ENCODE peak calls at places on chromosomes 2 and 18, in seven cellular contexts. One of them, this sample, is unnamed.

GRCh38 chr18:57347784-57348183 is 4.6 kb upstream of the ST8SIA3 start:
- DNase-seq in mesendoderm: no peak
- DNase-seq in IMR-90: no peak
- DNase-seq in neuronal stem cell: no peak
- DNase-seq in mesenchymal stem cell: no peak
- DNase-seq in H1: no peak
- DNase-seq in trophoblast cell: no peak
- DNase-seq in this sample: no peak

GRCh38 chr2:44168684-44169154 is at the start of gene PPM1B:
- DNase-seq in mesendoderm: no peak
- DNase-seq in IMR-90: no peak
- DNase-seq in neuronal stem cell: no peak
- DNase-seq in mesenchymal stem cell: no peak
- DNase-seq in H1: peak; percentile 99
- DNase-seq in trophoblast cell: no peak
- DNase-seq in this sample: no peak

GRCh38 chr2:230797515-230798495 is 66.9 kb upstream of the ITM2C start:
- DNase-seq in mesendoderm: no peak
- DNase-seq in IMR-90: peak; percentile 87
- DNase-seq in neuronal stem cell: no peak
- DNase-seq in mesenchymal stem cell: peak; percentile 54
- DNase-seq in H1: no peak
- DNase-seq in trophoblast cell: peak; percentile 30
- DNase-seq in this sample: no peak

GRCh38 chr2:128745946-128746345 is 427.3 kb upstream of the HS6ST1 start:
- DNase-seq in mesendoderm: no peak
- DNase-seq in IMR-90: no peak
- DNase-seq in neuronal stem cell: no peak
- DNase-seq in mesenchymal stem cell: no peak
- DNase-seq in H1: no peak
- DNase-seq in trophoblast cell: no peak
- DNase-seq in this sample: no peak

GRCh38 chr2:49044680-49045079 is 109.6 kb downstream of the FSHR start:
- DNase-seq in mesendoderm: peak; percentile 68
- DNase-seq in IMR-90: no peak
- DNase-seq in neuronal stem cell: peak; percentile 32
- DNase-seq in mesenchymal stem cell: peak; percentile 5
- DNase-seq in H1: no peak
- DNase-seq in trophoblast cell: no peak
- DNase-seq in this sample: no peak

GRCh38 chr2:69677914-69678313 is 34.4 kb upstream of the AAK1 start:
- DNase-seq in mesendoderm: no peak
- DNase-seq in IMR-90: no peak
- DNase-seq in neuronal stem cell: no peak
- DNase-seq in mesenchymal stem cell: no peak
- DNase-seq in H1: no peak
- DNase-seq in trophoblast cell: no peak
- DNase-seq in this sample: no peak

GRCh38 chr2:215794829-215795546 is 218.4 kb downstream of the MREG start:
- DNase-seq in mesendoderm: peak; percentile 91
- DNase-seq in IMR-90: no peak
- DNase-seq in neuronal stem cell: no peak
- DNase-seq in mesenchymal stem cell: peak; percentile 57
- DNase-seq in H1: peak; percentile 27
- DNase-seq in trophoblast cell: no peak
- DNase-seq in this sample: peak; percentile 64

GRCh38 chr2:67456441-67456840 is 59.3 kb downstream of the ETAA1 start:
- DNase-seq in mesendoderm: no peak
- DNase-seq in IMR-90: no peak
- DNase-seq in neuronal stem cell: no peak
- DNase-seq in mesenchymal stem cell: no peak
- DNase-seq in H1: no peak
- DNase-seq in trophoblast cell: no peak
- DNase-seq in this sample: no peak

GRCh38 chr18:7273301-7273911 is 42.5 kb downstream of the LRRC30 start:
- DNase-seq in mesendoderm: peak; percentile 65
- DNase-seq in IMR-90: peak; percentile 28
- DNase-seq in neuronal stem cell: no peak
- DNase-seq in mesenchymal stem cell: peak; percentile 74
- DNase-seq in H1: no peak
- DNase-seq in trophoblast cell: peak; percentile 26
- DNase-seq in this sample: no peak

GRCh38 chr2:238286551-238286950 is 1.9 kb downstream of the PER2 start:
- DNase-seq in mesendoderm: no peak
- DNase-seq in IMR-90: peak; percentile 86
- DNase-seq in neuronal stem cell: no peak
- DNase-seq in mesenchymal stem cell: peak; percentile 93
- DNase-seq in H1: no peak
- DNase-seq in trophoblast cell: peak; percentile 89
- DNase-seq in this sample: no peak

GRCh38 chr18:5628512-5629255 is 84.9 kb upstream of the EPB41L3 start:
- DNase-seq in mesendoderm: peak; percentile 66
- DNase-seq in IMR-90: peak; percentile 17
- DNase-seq in neuronal stem cell: peak; percentile 42
- DNase-seq in mesenchymal stem cell: peak; percentile 7
- DNase-seq in H1: no peak
- DNase-seq in trophoblast cell: peak; percentile 96
- DNase-seq in this sample: no peak

GRCh38 chr18:78634061-78634696 is 345.4 kb upstream of the SALL3 start:
- DNase-seq in mesendoderm: no peak
- DNase-seq in IMR-90: no peak
- DNase-seq in neuronal stem cell: no peak
- DNase-seq in mesenchymal stem cell: no peak
- DNase-seq in H1: no peak
- DNase-seq in trophoblast cell: no peak
- DNase-seq in this sample: no peak

GRCh38 chr2:58336416-58336815 is 95.3 kb upstream of the FANCL start:
- DNase-seq in mesendoderm: peak; percentile 20
- DNase-seq in IMR-90: no peak
- DNase-seq in neuronal stem cell: no peak
- DNase-seq in mesenchymal stem cell: no peak
- DNase-seq in H1: no peak
- DNase-seq in trophoblast cell: no peak
- DNase-seq in this sample: no peak

GRCh38 chr2:200418399-200418798 is 91.5 kb downstream of the KCTD18 start:
- DNase-seq in mesendoderm: no peak
- DNase-seq in IMR-90: no peak
- DNase-seq in neuronal stem cell: no peak
- DNase-seq in mesenchymal stem cell: no peak
- DNase-seq in H1: no peak
- DNase-seq in trophoblast cell: no peak
- DNase-seq in this sample: no peak

GRCh38 chr18:62399781-62400308 is 74.7 kb downstream of the TNFRSF11A start:
- DNase-seq in mesendoderm: peak; percentile 73
- DNase-seq in IMR-90: no peak
- DNase-seq in neuronal stem cell: no peak
- DNase-seq in mesenchymal stem cell: peak; percentile 10
- DNase-seq in H1: no peak
- DNase-seq in trophoblast cell: no peak
- DNase-seq in this sample: peak; percentile 61

GRCh38 chr2:109516445-109517117 is 97.2 kb downstream of the SEPTIN10 start:
- DNase-seq in mesendoderm: peak; percentile 83
- DNase-seq in IMR-90: peak; percentile 23
- DNase-seq in neuronal stem cell: peak; percentile 54
- DNase-seq in mesenchymal stem cell: peak; percentile 68
- DNase-seq in H1: peak; percentile 60
- DNase-seq in trophoblast cell: peak; percentile 64
- DNase-seq in this sample: peak; percentile 90

GRCh38 chr2:80499095-80499494 is 194.5 kb upstream of the LRRTM1 start:
- DNase-seq in mesendoderm: peak; percentile 18
- DNase-seq in IMR-90: peak; percentile 65
- DNase-seq in neuronal stem cell: no peak
- DNase-seq in mesenchymal stem cell: peak; percentile 48
- DNase-seq in H1: no peak
- DNase-seq in trophoblast cell: peak; percentile 44
- DNase-seq in this sample: no peak

GRCh38 chr18:21300035-21300434 is 58.0 kb downstream of the GREB1L start:
- DNase-seq in mesendoderm: no peak
- DNase-seq in IMR-90: no peak
- DNase-seq in neuronal stem cell: no peak
- DNase-seq in mesenchymal stem cell: no peak
- DNase-seq in H1: no peak
- DNase-seq in trophoblast cell: no peak
- DNase-seq in this sample: no peak
- H3K18ac ChIP-seq in mesendoderm: no peak overlapping the region
- H3K18ac ChIP-seq in IMR-90: no peak overlapping the region
- H3K18ac ChIP-seq in neuronal stem cell: no peak overlapping the region
- H3K18ac ChIP-seq in mesenchymal stem cell: no peak overlapping the region
- H3K18ac ChIP-seq in H1: no peak overlapping the region
- H3K18ac ChIP-seq in trophoblast cell: no peak overlapping the region
- H3K18ac ChIP-seq in this sample: no peak overlapping the region

GRCh38 chr18:75658330-75658729 is 230.8 kb upstream of the SMIM21 start:
- DNase-seq in mesendoderm: no peak
- DNase-seq in IMR-90: no peak
- DNase-seq in neuronal stem cell: no peak
- DNase-seq in mesenchymal stem cell: no peak
- DNase-seq in H1: no peak
- DNase-seq in trophoblast cell: no peak
- DNase-seq in this sample: no peak
- H2AK5ac ChIP-seq in mesendoderm: no peak overlapping the region
- H2AK5ac ChIP-seq in IMR-90: no peak overlapping the region
- H2AK5ac ChIP-seq in neuronal stem cell: no peak overlapping the region
- H2AK5ac ChIP-seq in mesenchymal stem cell: no peak overlapping the region
- H2AK5ac ChIP-seq in H1: no peak overlapping the region
- H2AK5ac ChIP-seq in trophoblast cell: no peak overlapping the region
- H2AK5ac ChIP-seq in this sample: no peak overlapping the region

DNA sequence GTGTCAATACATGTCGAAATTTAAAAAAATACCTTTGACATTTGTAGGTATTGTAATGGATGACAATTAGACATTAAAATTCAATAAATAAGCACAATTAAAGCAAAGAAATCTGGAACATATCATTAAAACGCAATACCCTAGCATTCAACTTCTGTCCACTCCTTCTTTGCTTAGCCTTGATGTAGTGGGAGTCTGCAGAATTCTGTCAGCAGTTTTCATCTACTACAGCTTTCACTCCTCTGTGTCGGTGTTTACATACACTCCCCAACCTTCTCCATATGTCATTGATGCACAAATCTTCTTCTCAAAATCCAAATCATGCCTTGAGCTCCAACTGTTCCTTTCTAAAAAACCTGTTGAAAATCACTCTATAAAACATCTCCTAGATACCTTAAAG is 1380.6 kb downstream of the DSC3 start:
- DNase-seq in mesendoderm: no peak
- DNase-seq in IMR-90: no peak
- DNase-seq in neuronal stem cell: no peak
- DNase-seq in mesenchymal stem cell: no peak
- DNase-seq in H1: no peak
- DNase-seq in trophoblast cell: no peak
- DNase-seq in this sample: no peak
- H3K4me2 ChIP-seq in mesendoderm: no peak overlapping the region
- H3K4me2 ChIP-seq in IMR-90: no peak overlapping the region
- H3K4me2 ChIP-seq in neuronal stem cell: no peak overlapping the region
- H3K4me2 ChIP-seq in mesenchymal stem cell: no peak overlapping the region
- H3K4me2 ChIP-seq in H1: no peak overlapping the region
- H3K4me2 ChIP-seq in trophoblast cell: no peak overlapping the region
- H3K4me2 ChIP-seq in this sample: no peak overlapping the region

GRCh38 chr2:54419386-54419785 is 36.7 kb upstream of the SPTBN1 start:
- DNase-seq in mesendoderm: no peak
- DNase-seq in IMR-90: no peak
- DNase-seq in neuronal stem cell: no peak
- DNase-seq in mesenchymal stem cell: no peak
- DNase-seq in H1: no peak
- DNase-seq in trophoblast cell: no peak
- DNase-seq in this sample: no peak
- H3K18ac ChIP-seq in mesendoderm: no peak overlapping the region
- H3K18ac ChIP-seq in IMR-90: no peak overlapping the region
- H3K18ac ChIP-seq in neuronal stem cell: no peak overlapping the region
- H3K18ac ChIP-seq in mesenchymal stem cell: no peak overlapping the region
- H3K18ac ChIP-seq in H1: no peak overlapping the region
- H3K18ac ChIP-seq in trophoblast cell: no peak overlapping the region
- H3K18ac ChIP-seq in this sample: no peak overlapping the region

GRCh38 chr2:15719566-15720313 is 128.1 kb downstream of the DDX1 start:
- DNase-seq in mesendoderm: no peak
- DNase-seq in IMR-90: no peak
- DNase-seq in neuronal stem cell: no peak
- DNase-seq in mesenchymal stem cell: no peak
- DNase-seq in H1: no peak
- DNase-seq in trophoblast cell: no peak
- DNase-seq in this sample: no peak
- H2AK5ac ChIP-seq in mesendoderm: no peak overlapping the region
- H2AK5ac ChIP-seq in IMR-90: no peak overlapping the region
- H2AK5ac ChIP-seq in neuronal stem cell: no peak overlapping the region
- H2AK5ac ChIP-seq in mesenchymal stem cell: peak overlapping the region; percentile 24
- H2AK5ac ChIP-seq in H1: no peak overlapping the region
- H2AK5ac ChIP-seq in trophoblast cell: no peak overlapping the region
- H2AK5ac ChIP-seq in this sample: no peak overlapping the region

DNA sequence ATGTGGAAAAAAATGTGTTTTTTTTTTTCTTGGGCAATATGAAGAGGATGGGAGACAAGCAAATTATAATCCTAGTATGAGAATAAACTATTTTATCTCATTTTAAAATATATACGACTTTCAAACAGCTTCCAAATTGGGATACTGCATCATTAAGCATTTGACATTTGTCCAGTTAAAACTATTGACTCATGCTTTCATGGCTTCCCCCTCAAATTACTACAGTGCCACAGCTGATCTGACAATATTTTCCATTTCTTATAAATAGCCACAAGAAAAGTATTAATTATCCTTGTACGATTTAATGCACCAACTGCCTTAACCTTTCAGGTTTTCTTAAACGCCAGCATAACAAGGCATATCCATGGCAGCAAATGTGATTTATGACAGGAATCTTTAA is 1134.8 kb upstream of the ZEB2 start:
- DNase-seq in mesendoderm: no peak
- DNase-seq in IMR-90: no peak
- DNase-seq in neuronal stem cell: no peak
- DNase-seq in mesenchymal stem cell: no peak
- DNase-seq in H1: no peak
- DNase-seq in trophoblast cell: no peak
- DNase-seq in this sample: no peak
- H3K4me2 ChIP-seq in mesendoderm: no peak overlapping the region
- H3K4me2 ChIP-seq in IMR-90: no peak overlapping the region
- H3K4me2 ChIP-seq in neuronal stem cell: no peak overlapping the region
- H3K4me2 ChIP-seq in mesenchymal stem cell: no peak overlapping the region
- H3K4me2 ChIP-seq in H1: no peak overlapping the region
- H3K4me2 ChIP-seq in trophoblast cell: no peak overlapping the region
- H3K4me2 ChIP-seq in this sample: no peak overlapping the region

GRCh38 chr18:76502551-76502950 is 7.5 kb upstream of the ZNF516 start:
- DNase-seq in mesendoderm: no peak
- DNase-seq in IMR-90: no peak
- DNase-seq in neuronal stem cell: no peak
- DNase-seq in mesenchymal stem cell: no peak
- DNase-seq in H1: no peak
- DNase-seq in trophoblast cell: no peak
- DNase-seq in this sample: no peak
- H3K18ac ChIP-seq in mesendoderm: no peak overlapping the region
- H3K18ac ChIP-seq in IMR-90: no peak overlapping the region
- H3K18ac ChIP-seq in neuronal stem cell: no peak overlapping the region
- H3K18ac ChIP-seq in mesenchymal stem cell: no peak overlapping the region
- H3K18ac ChIP-seq in H1: no peak overlapping the region
- H3K18ac ChIP-seq in trophoblast cell: no peak overlapping the region
- H3K18ac ChIP-seq in this sample: no peak overlapping the region

GRCh38 chr2:138221358-138221757 is 257.1 kb downstream of the HNMT start:
- DNase-seq in mesendoderm: no peak
- DNase-seq in IMR-90: no peak
- DNase-seq in neuronal stem cell: no peak
- DNase-seq in mesenchymal stem cell: no peak
- DNase-seq in H1: no peak
- DNase-seq in trophoblast cell: no peak
- DNase-seq in this sample: no peak
- H2AK5ac ChIP-seq in mesendoderm: no peak overlapping the region
- H2AK5ac ChIP-seq in IMR-90: no peak overlapping the region
- H2AK5ac ChIP-seq in neuronal stem cell: no peak overlapping the region
- H2AK5ac ChIP-seq in mesenchymal stem cell: no peak overlapping the region
- H2AK5ac ChIP-seq in H1: no peak overlapping the region
- H2AK5ac ChIP-seq in trophoblast cell: no peak overlapping the region
- H2AK5ac ChIP-seq in this sample: no peak overlapping the region